ENCODE peak calls at places on chromosomes 2 and 18, in five cellular contexts. One of them, this sample, is unnamed.

GRCh38 chr18:57466307-57466706 is 31.1 kb downstream of the ONECUT2 start:
- DNase-seq in WTC11: no peak
- DNase-seq in heart left ventricle: no peak
- DNase-seq in fibroblast of pulmonary artery: peak; percentile 1
- DNase-seq in fibroblast of villous mesenchyme: no peak
- DNase-seq in this sample: no peak

GRCh38 chr18:55419132-55419938 is 168.7 kb downstream of the TCF4 start:
- DNase-seq in fibroblast of pulmonary artery: peak; percentile 47
- DNase-seq in fibroblast of villous mesenchyme: peak; percentile 71
- DNase-seq in heart left ventricle: no peak
- DNase-seq in WTC11: no peak
- DNase-seq in this sample: no peak

GRCh38 chr2:185279999-185280398 is 458.6 kb upstream of the FSIP2 start:
- DNase-seq in heart left ventricle: no peak
- DNase-seq in fibroblast of villous mesenchyme: peak; percentile 10
- DNase-seq in WTC11: no peak
- DNase-seq in fibroblast of pulmonary artery: peak; percentile 45
- DNase-seq in this sample: no peak

GRCh38 chr2:9681427-9681817 is 50.6 kb upstream of the YWHAQ start:
- DNase-seq in fibroblast of pulmonary artery: no peak
- DNase-seq in heart left ventricle: no peak
- DNase-seq in fibroblast of villous mesenchyme: no peak
- DNase-seq in WTC11: no peak
- DNase-seq in this sample: no peak

GRCh38 chr18:57803119-57803969 is at the start of gene ATP8B1:
- DNase-seq in fibroblast of pulmonary artery: peak; percentile 68
- DNase-seq in heart left ventricle: peak; percentile 86
- DNase-seq in fibroblast of villous mesenchyme: peak; percentile 68
- DNase-seq in WTC11: peak; percentile 92
- DNase-seq in this sample: peak; percentile 89

GRCh38 chr2:160816916-160817315 is 323.3 kb upstream of the RBMS1 start:
- DNase-seq in fibroblast of villous mesenchyme: peak; percentile 16
- DNase-seq in fibroblast of pulmonary artery: no peak
- DNase-seq in WTC11: no peak
- DNase-seq in heart left ventricle: no peak
- DNase-seq in this sample: no peak

GRCh38 chr18:35030234-35030989 is 10.8 kb upstream of the MAPRE2 start:
- DNase-seq in fibroblast of pulmonary artery: no peak
- DNase-seq in heart left ventricle: no peak
- DNase-seq in fibroblast of villous mesenchyme: no peak
- DNase-seq in WTC11: no peak
- DNase-seq in this sample: no peak

GRCh38 chr2:42074661-42075060 is 26.8 kb downstream of the PKDCC start:
- DNase-seq in fibroblast of pulmonary artery: no peak
- DNase-seq in WTC11: no peak
- DNase-seq in heart left ventricle: no peak
- DNase-seq in fibroblast of villous mesenchyme: no peak
- DNase-seq in this sample: no peak

GRCh38 chr2:237723613-237724012 is 75.0 kb upstream of the RBM44 start:
- DNase-seq in fibroblast of pulmonary artery: no peak
- DNase-seq in fibroblast of villous mesenchyme: peak; percentile 90
- DNase-seq in WTC11: peak; percentile 66
- DNase-seq in heart left ventricle: no peak
- DNase-seq in this sample: no peak

This sample was measured in coronary artery.